ENCODE peak calls at places on chromosome 11, in five cellular contexts. One of them, this sample, is unnamed.

GRCh38 chr11:10824888-10825287 is 16.2 kb upstream of the EIF4G2 start:
- DNase-seq in breast epithelium: no peak
- DNase-seq in stomach: no peak
- DNase-seq in GM12878: no peak
- DNase-seq in suprapubic skin: no peak
- DNase-seq in this sample: no peak

GRCh38 chr11:65912840-65913239 is 6.0 kb downstream of the C11orf68 start:
- DNase-seq in breast epithelium: no peak
- DNase-seq in stomach: no peak
- DNase-seq in GM12878: no peak
- DNase-seq in suprapubic skin: no peak
- DNase-seq in this sample: no peak

GRCh38 chr11:78008174-78008573 is 13.7 kb upstream of the INTS4 start:
- DNase-seq in breast epithelium: no peak
- DNase-seq in stomach: no peak
- DNase-seq in GM12878: no peak
- DNase-seq in suprapubic skin: no peak
- DNase-seq in this sample: no peak

GRCh38 chr11:41431784-41432183 is 27.7 kb downstream of the LRRC4C start:
- DNase-seq in breast epithelium: no peak
- DNase-seq in stomach: no peak
- DNase-seq in GM12878: no peak
- DNase-seq in suprapubic skin: no peak
- DNase-seq in this sample: no peak

GRCh38 chr11:27231519-27231918 is 131.5 kb downstream of the CCDC34 start:
- DNase-seq in breast epithelium: no peak
- DNase-seq in stomach: no peak
- DNase-seq in GM12878: no peak
- DNase-seq in suprapubic skin: no peak
- DNase-seq in this sample: no peak

GRCh38 chr11:114281388-114281956 is 14.7 kb upstream of the NNMT start:
- DNase-seq in breast epithelium: no peak
- DNase-seq in stomach: no peak
- DNase-seq in GM12878: no peak
- DNase-seq in suprapubic skin: no peak
- DNase-seq in this sample: no peak

GRCh38 chr11:128889657-128890213 is 1.4 kb upstream of the KCNJ5 start:
- DNase-seq in breast epithelium: no peak
- DNase-seq in stomach: no peak
- DNase-seq in GM12878: no peak
- DNase-seq in suprapubic skin: no peak
- DNase-seq in this sample: no peak

GRCh38 chr11:77159219-77159936 is 31.3 kb downstream of the MYO7A start:
- DNase-seq in breast epithelium: no peak
- DNase-seq in stomach: no peak
- DNase-seq in GM12878: no peak
- DNase-seq in suprapubic skin: no peak
- DNase-seq in this sample: no peak

GRCh38 chr11:92632510-92632909 is 336.9 kb upstream of the MTNR1B start:
- DNase-seq in breast epithelium: no peak
- DNase-seq in stomach: no peak
- DNase-seq in GM12878: no peak
- DNase-seq in suprapubic skin: no peak
- DNase-seq in this sample: no peak

GRCh38 chr11:131121934-131122333 is 205.7 kb upstream of the SNX19 start:
- DNase-seq in breast epithelium: no peak
- DNase-seq in stomach: no peak
- DNase-seq in GM12878: no peak
- DNase-seq in suprapubic skin: no peak
- DNase-seq in this sample: no peak

GRCh38 chr11:84564180-84564866 is 1062.8 kb downstream of the DLG2 start:
- DNase-seq in breast epithelium: no peak
- DNase-seq in stomach: peak
- DNase-seq in GM12878: no peak
- DNase-seq in suprapubic skin: no peak
- DNase-seq in this sample: no peak

GRCh38 chr11:43574949-43575915 is 105.3 kb upstream of the HSD17B12 start:
- DNase-seq in breast epithelium: no peak
- DNase-seq in stomach: no peak
- DNase-seq in GM12878: no peak
- DNase-seq in suprapubic skin: no peak
- DNase-seq in this sample: no peak

GRCh38 chr11:123624974-123625373 is 29.4 kb downstream of the SCN3B start:
- DNase-seq in breast epithelium: no peak
- DNase-seq in stomach: no peak
- DNase-seq in GM12878: no peak
- DNase-seq in suprapubic skin: no peak
- DNase-seq in this sample: no peak

GRCh38 chr11:133796043-133796795 is 49.1 kb downstream of the SPATA19 start:
- DNase-seq in breast epithelium: no peak
- DNase-seq in stomach: no peak
- DNase-seq in GM12878: no peak
- DNase-seq in suprapubic skin: no peak
- DNase-seq in this sample: no peak

GRCh38 chr11:133790995-133791394 is 54.3 kb downstream of the SPATA19 start:
- DNase-seq in breast epithelium: no peak
- DNase-seq in stomach: no peak
- DNase-seq in GM12878: no peak
- DNase-seq in suprapubic skin: no peak
- DNase-seq in this sample: no peak

GRCh38 chr11:133794205-133794604 is 51.1 kb downstream of the SPATA19 start:
- DNase-seq in breast epithelium: no peak
- DNase-seq in stomach: no peak
- DNase-seq in GM12878: no peak
- DNase-seq in suprapubic skin: no peak
- DNase-seq in this sample: no peak

GRCh38 chr11:133795088-133795487 is 50.2 kb downstream of the SPATA19 start:
- DNase-seq in breast epithelium: no peak
- DNase-seq in stomach: no peak
- DNase-seq in GM12878: no peak
- DNase-seq in suprapubic skin: no peak
- DNase-seq in this sample: no peak

GRCh38 chr11:133793271-133793848 is 52.0 kb downstream of the SPATA19 start:
- DNase-seq in breast epithelium: no peak
- DNase-seq in stomach: no peak
- DNase-seq in GM12878: no peak
- DNase-seq in suprapubic skin: no peak
- DNase-seq in this sample: no peak
- TF ChIP-seq POLR2AphosphoS5 in breast epithelium: no peak
- TF ChIP-seq POLR2AphosphoS5 in stomach: no peak
- TF ChIP-seq POLR2AphosphoS5 in GM12878: no peak
- TF ChIP-seq POLR2AphosphoS5 in suprapubic skin: no peak
- TF ChIP-seq POLR2AphosphoS5 in this sample: no peak

DNA sequence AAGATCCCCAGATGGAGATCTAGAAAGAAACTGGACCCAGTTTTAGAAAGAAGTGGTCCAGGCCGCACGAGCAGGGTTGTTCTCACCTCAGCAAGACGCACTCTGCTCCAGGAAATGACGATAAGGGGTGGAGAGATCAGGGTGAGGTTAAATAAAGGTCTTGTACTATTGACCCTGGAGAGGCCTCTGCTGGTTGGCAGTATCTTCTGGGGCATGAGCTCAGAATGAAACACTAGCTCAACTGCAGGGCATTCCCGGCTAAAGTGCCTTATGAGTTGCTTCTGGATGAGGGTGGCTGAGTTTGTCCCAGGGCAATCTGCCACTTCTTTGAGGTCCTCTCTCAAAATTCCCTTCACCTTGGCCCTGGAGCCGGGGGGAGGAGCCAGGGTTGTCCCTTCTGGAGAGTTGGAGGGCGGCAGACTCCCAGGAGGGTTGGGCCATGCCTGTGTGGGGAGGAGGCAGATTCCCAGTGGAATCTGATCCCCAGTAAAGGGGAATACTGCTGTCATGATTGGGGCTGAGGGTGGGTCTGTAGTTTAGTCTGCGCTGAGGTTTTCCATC is 10.9 kb downstream of the USP2 start:
- DNase-seq in breast epithelium: no peak
- DNase-seq in stomach: no peak
- DNase-seq in GM12878: no peak
- DNase-seq in suprapubic skin: no peak
- DNase-seq in this sample: no peak
- TF ChIP-seq POLR2A in breast epithelium: no peak
- TF ChIP-seq POLR2A in stomach: no peak
- TF ChIP-seq POLR2A in GM12878: no peak
- TF ChIP-seq POLR2A in suprapubic skin: no peak
- TF ChIP-seq POLR2A in this sample: no peak

DNA sequence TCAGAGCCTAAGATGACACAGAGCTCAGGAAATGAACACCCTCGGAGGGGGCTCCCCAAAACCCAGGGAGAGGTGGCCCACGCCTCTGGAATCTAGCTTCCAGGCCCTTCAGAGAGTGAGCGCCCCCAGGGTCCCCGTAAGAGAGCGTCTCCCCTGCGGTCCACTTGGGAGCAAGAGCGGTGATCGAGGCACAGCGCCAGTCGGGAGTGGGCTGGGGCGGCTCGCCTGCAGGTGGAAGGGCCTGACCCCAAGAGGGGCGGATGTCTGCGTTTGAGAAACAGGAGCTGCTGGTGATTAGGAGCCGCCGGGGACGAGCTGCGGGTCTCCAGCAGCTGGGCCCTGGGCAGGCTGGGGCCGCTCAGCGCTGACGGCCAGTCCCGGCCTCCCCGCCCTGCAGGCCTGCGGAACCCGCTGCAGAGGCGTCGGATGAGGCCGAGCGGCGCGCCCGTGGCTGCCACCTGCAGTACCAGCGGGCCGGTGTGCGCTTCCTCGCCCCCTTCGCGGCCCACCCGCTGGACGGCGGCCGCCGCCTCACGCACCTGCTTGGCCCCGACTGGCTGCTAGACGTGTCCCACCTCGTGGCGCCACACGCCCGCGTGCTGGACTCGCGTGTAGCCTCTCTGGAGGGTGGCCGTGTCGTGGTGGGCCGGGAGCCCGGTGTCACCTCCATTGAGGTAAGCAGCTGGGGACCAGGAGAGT is 10.0 kb downstream of the TMEM132A start:
- DNase-seq in breast epithelium: no peak
- DNase-seq in stomach: no peak
- DNase-seq in GM12878: no peak
- DNase-seq in suprapubic skin: no peak
- DNase-seq in this sample: peak
- H3K27ac ChIP-seq in breast epithelium: no peak
- H3K27ac ChIP-seq in stomach: no peak
- H3K27ac ChIP-seq in GM12878: no peak
- H3K27ac ChIP-seq in suprapubic skin: no peak
- H3K27ac ChIP-seq in this sample: no peak

GRCh38 chr11:46900091-46900746 is 18.1 kb downstream of the LRP4 start:
- DNase-seq in breast epithelium: no peak
- DNase-seq in stomach: no peak
- DNase-seq in GM12878: no peak
- DNase-seq in suprapubic skin: no peak
- DNase-seq in this sample: no peak
- TF ChIP-seq POLR2AphosphoS5 in breast epithelium: no peak
- TF ChIP-seq POLR2AphosphoS5 in stomach: no peak
- TF ChIP-seq POLR2AphosphoS5 in GM12878: no peak
- TF ChIP-seq POLR2AphosphoS5 in suprapubic skin: no peak
- TF ChIP-seq POLR2AphosphoS5 in this sample: no peak

This sample was measured in spleen.